ENCODE peak calls at places on chromosomes 7 and 10, in five cellular contexts. X is tibial artery, Y is upper lobe of left lung, G is adrenal gland, T is sigmoid colon. R is an unnamed sample.
A peak's percentile ranks its signal among the peaks of the same experiment; 100 is the strongest.

GRCh38 chr10:5524721-5525531 is at the start of gene CALML3:
- DNase-seq in X (peak; percentile 16), G (no peak), Y (no peak), T (peak; percentile 62), R (no peak)

GRCh38 chr7:139094596-139094995 is 14.9 kb downstream of the ZC3HAV1 start:
- DNase-seq in G (no peak), Y (no peak), X (no peak), T (no peak), R (no peak)

GRCh38 chr10:130160775-130161174 is 24.6 kb downstream of the GLRX3 start:
- DNase-seq in Y (no peak), T (no peak), X (no peak), G (no peak), R (no peak)

GRCh38 chr10:50508315-50509051 is 115.3 kb downstream of the SGMS1 start:
- DNase-seq in Y (no peak), G (no peak), T (no peak), X (no peak), R (no peak)

GRCh38 chr7:54802841-54803240 is 43.8 kb upstream of the SEC61G start:
- DNase-seq in T (no peak), Y (no peak), X (no peak), G (no peak), R (no peak)

GRCh38 chr7:158512869-158513268 is 74.8 kb downstream of the PTPRN2 start:
- DNase-seq in Y (no peak), G (no peak), T (no peak), X (no peak), R (no peak)

GRCh38 chr10:131201741-131202515 is 109.6 kb downstream of the TCERG1L start:
- DNase-seq in X (no peak), T (peak; percentile 40), G (no peak), Y (peak; percentile 16), R (peak; percentile 26)

GRCh38 chr10:29470355-29470705 is 164.4 kb downstream of the SVIL start:
- DNase-seq in X (peak; percentile 58), Y (no peak), G (no peak), T (no peak), R (no peak)

GRCh38 chr10:97479939-97480338 is 18.3 kb downstream of the MMS19 start:
- DNase-seq in Y (no peak), G (no peak), X (no peak), T (no peak), R (no peak)

GRCh38 chr10:29392376-29393021 is 103.6 kb downstream of the LYZL1 start:
- DNase-seq in Y (no peak), T (no peak), G (peak; percentile 40), X (peak; percentile 46), R (peak; percentile 56)

GRCh38 chr10:88791924-88792323 is 10.6 kb upstream of the LIPM start:
- DNase-seq in G (peak; percentile 31), X (no peak), Y (no peak), T (no peak), R (peak; percentile 11)

GRCh38 chr7:82319674-82320118 is 123.9 kb downstream of the CACNA2D1 start:
- DNase-seq in X (peak; percentile 84), Y (no peak), T (peak; percentile 91), G (peak; percentile 94), R (peak; percentile 69)

GRCh38 chr10:132129431-132129830 is 57.3 kb upstream of the DPYSL4 start:
- DNase-seq in T (no peak), G (no peak), X (no peak), Y (no peak), R (no peak)

GRCh38 chr7:151711906-151712771 is 164.8 kb downstream of the PRKAG2 start:
- DNase-seq in T (no peak), G (no peak), Y (peak; percentile 75), X (no peak), R (peak; percentile 89)

DNA sequence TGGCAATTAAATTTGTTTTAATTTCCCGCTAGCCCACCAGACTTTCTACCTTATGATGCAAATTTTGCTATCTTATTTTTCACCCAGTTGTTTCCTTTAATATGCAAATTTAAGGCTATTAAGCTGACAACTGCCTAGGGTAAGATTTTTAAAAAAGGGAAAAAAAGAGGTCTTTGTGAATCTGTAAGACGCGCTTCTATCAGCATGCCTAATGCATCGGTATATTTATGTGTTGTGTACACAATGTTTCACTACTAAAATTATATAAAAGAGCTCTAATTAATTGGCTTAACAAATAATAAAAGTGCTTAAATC is 386.6 kb downstream of the KIF20B start:
- DNase-seq in T (no peak), Y (no peak), G (no peak), X (no peak), R (no peak)
- H3K27ac ChIP-seq in T (no peak overlapping the region), Y (no peak overlapping the region), G (no peak overlapping the region), X (no peak overlapping the region), R (no peak overlapping the region)

DNA sequence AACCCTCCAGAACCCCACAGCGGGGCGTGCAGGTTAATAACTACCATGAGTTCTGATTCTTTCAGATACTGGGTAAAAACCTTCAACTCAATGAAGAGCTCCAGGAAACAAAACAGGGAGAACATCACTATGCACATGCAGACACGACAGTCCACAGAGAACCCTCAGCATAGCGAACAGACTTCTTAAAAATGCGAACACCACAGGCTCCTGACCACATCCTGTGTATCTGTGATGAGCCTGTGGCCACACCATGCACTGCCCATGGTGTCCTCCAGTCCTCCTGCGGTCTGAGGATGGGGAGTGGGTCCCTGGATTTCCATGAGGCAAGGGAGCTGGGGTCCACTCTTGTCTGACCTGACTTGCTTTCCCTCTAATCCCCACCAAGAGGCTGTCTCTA is 107.2 kb downstream of the COBL start:
- DNase-seq in X (no peak), G (no peak), T (no peak), Y (no peak), R (no peak)
- H3K4me1 ChIP-seq in X (no peaks in the 10 kb centered on the region), G (no peaks in the 10 kb centered on the region), T (no peaks in the 10 kb centered on the region), Y (no peaks in the 10 kb centered on the region), R (no peaks in the 10 kb centered on the region)

GRCh38 chr10:69628876-69629275 is 1.2 kb upstream of the FAM241B start:
- DNase-seq in Y (no peak), X (no peak), G (no peak), T (no peak), R (no peak)
- H3K27me3 ChIP-seq in Y (peaks cover 10% of the 10 kb centered on the region), X (no peaks in the 10 kb centered on the region), G (no peaks in the 10 kb centered on the region), T (no peaks in the 10 kb centered on the region), R (peaks cover 16% of the 10 kb centered on the region)

DNA sequence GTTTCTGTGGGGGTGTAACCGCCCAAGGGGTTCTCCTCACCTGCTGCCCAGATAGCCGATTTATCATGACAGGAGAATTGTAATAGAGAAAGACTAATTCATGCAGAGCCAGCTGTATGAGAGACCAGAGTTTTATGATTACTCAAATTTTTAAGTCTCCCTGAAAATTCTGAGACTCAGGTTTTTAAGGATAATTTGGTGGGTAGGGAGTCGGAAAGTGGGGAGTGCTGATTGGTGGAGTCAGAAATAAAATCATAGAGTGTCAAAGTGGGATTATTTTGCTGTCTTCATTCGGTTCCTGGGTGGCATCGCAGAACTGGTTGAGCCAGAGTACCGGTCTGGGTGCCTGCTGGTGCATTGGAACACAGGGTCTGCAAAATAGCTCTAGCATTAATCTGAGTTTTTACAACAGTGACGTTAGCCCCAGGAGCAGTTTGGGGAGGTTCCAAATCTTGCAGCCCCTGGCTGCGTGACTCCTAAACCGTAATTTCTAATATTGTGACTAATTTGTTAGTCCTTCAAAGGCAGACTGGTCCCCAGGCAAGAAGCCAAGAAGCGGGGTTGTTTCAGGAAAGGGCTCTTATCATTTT is 32.5 kb downstream of the GPRIN2 start:
- DNase-seq in X (peak; percentile 20), G (peak; percentile 98), T (peak; percentile 66), Y (peak; percentile 42), R (peak; percentile 99)
- H3K27ac ChIP-seq in X (no peak overlapping the region), G (no peak overlapping the region), T (no peak overlapping the region), Y (peak overlapping the region; percentile 6), R (peak overlapping the region; percentile 98)

GRCh38 chr7:25469669-25470068 is 241.4 kb upstream of the NPVF start:
- DNase-seq in G (no peak), Y (no peak), X (no peak), T (no peak), R (no peak)
- H3K4me1 ChIP-seq in G (no peaks in the 10 kb centered on the region), Y (no peaks in the 10 kb centered on the region), X (no peaks in the 10 kb centered on the region), T (no peaks in the 10 kb centered on the region), R (no peaks in the 10 kb centered on the region)

GRCh38 chr7:141454338-141454737 is 96.9 kb upstream of the AGK start:
- DNase-seq in G (no peak), Y (no peak), T (no peak), X (no peak), R (no peak)

GRCh38 chr7:141455686-141456085 is 95.5 kb upstream of the AGK start:
- DNase-seq in G (no peak), Y (no peak), X (no peak), T (no peak), R (no peak)

GRCh38 chr7:141456298-141456697 is 94.9 kb upstream of the AGK start:
- DNase-seq in G (no peak), T (no peak), Y (no peak), X (no peak), R (no peak)

GRCh38 chr7:141452911-141453310 is 98.3 kb upstream of the AGK start:
- DNase-seq in X (no peak), T (no peak), G (no peak), Y (no peak), R (no peak)

DNA sequence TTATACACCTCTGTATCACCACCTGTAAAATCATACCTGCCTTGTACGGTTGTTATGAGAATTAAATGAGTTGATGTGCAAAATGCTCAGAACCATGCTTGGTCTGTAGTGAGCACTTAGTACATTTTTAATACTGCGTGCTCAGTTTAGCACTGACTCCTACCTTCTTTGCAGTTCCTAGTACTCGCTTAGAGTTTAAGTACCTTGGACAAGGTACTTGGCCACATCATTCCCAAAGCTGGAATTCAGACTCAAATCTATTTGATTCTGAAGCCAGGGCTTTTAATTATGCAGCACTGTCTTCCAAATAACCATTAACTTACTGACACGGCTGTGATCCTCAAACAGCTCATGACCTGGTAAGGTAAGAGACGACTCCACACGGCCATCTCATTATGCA is 100.0 kb upstream of the AGK start:
- DNase-seq in G (no peak), Y (no peak), T (no peak), X (no peak), R (no peak)
- H3K27me3 ChIP-seq in G (no peaks in the 10 kb centered on the region), Y (no peaks in the 10 kb centered on the region), T (no peaks in the 10 kb centered on the region), X (no peaks in the 10 kb centered on the region), R (no peaks in the 10 kb centered on the region)

GRCh38 chr7:135405969-135406368 is 103.9 kb downstream of the CNOT4 start:
- DNase-seq in T (no peak), G (no peak), Y (no peak), X (no peak), R (no peak)
- H3K27ac ChIP-seq in T (no peak overlapping the region), G (no peak overlapping the region), Y (no peak overlapping the region), X (no peak overlapping the region), R (no peak overlapping the region)

R was measured in SJSA1.